ENCODE peak calls at places on chromosomes 11 and 22, in eight cellular contexts. One of them, this sample, is unnamed. For H3K9me3, the result is how much of the 10 kb centered on the place peaks cover.

GRCh38 chr11:14446701-14447169 is 52.9 kb downstream of the COPB1 start:
- DNase-seq in left ventricle myocardium inferior: no peak
- DNase-seq in heart right ventricle: no peak
- DNase-seq in SK-N-SH: no peak
- DNase-seq in heart left ventricle: no peak
- DNase-seq in body of pancreas: no peak
- DNase-seq in ovary: no peak
- DNase-seq in mucosa of descending colon: no peak
- DNase-seq in this sample: no peak

GRCh38 chr22:31378123-31378522 is 21.3 kb upstream of the DRG1 start:
- DNase-seq in ovary: peak
- DNase-seq in heart right ventricle: no peak
- DNase-seq in left ventricle myocardium inferior: no peak
- DNase-seq in body of pancreas: no peak
- DNase-seq in mucosa of descending colon: no peak
- DNase-seq in heart left ventricle: no peak
- DNase-seq in SK-N-SH: no peak
- DNase-seq in this sample: no peak

GRCh38 chr11:15907806-15908205 is 448.5 kb downstream of the SOX6 start:
- DNase-seq in heart right ventricle: no peak
- DNase-seq in SK-N-SH: no peak
- DNase-seq in body of pancreas: no peak
- DNase-seq in heart left ventricle: no peak
- DNase-seq in mucosa of descending colon: no peak
- DNase-seq in left ventricle myocardium inferior: no peak
- DNase-seq in ovary: no peak
- DNase-seq in this sample: no peak

GRCh38 chr11:14273885-14274284 is 85.1 kb downstream of the RRAS2 start:
- DNase-seq in heart left ventricle: no peak
- DNase-seq in mucosa of descending colon: no peak
- DNase-seq in heart right ventricle: no peak
- DNase-seq in ovary: no peak
- DNase-seq in body of pancreas: no peak
- DNase-seq in SK-N-SH: no peak
- DNase-seq in left ventricle myocardium inferior: no peak
- DNase-seq in this sample: no peak

GRCh38 chr11:110362916-110363574 is 66.6 kb upstream of the RDX start:
- DNase-seq in ovary: no peak
- DNase-seq in SK-N-SH: no peak
- DNase-seq in mucosa of descending colon: no peak
- DNase-seq in heart right ventricle: peak
- DNase-seq in heart left ventricle: no peak
- DNase-seq in left ventricle myocardium inferior: no peak
- DNase-seq in body of pancreas: peak
- DNase-seq in this sample: no peak

GRCh38 chr11:71482216-71482615 is 29.2 kb downstream of the NADSYN1 start:
- DNase-seq in left ventricle myocardium inferior: no peak
- DNase-seq in heart right ventricle: no peak
- DNase-seq in heart left ventricle: no peak
- DNase-seq in body of pancreas: no peak
- DNase-seq in mucosa of descending colon: no peak
- DNase-seq in SK-N-SH: no peak
- DNase-seq in ovary: no peak
- DNase-seq in this sample: no peak

GRCh38 chr11:115194798-115195101 is 309.5 kb downstream of the CADM1 start:
- DNase-seq in left ventricle myocardium inferior: no peak
- DNase-seq in heart left ventricle: no peak
- DNase-seq in heart right ventricle: no peak
- DNase-seq in SK-N-SH: no peak
- DNase-seq in body of pancreas: no peak
- DNase-seq in ovary: no peak
- DNase-seq in mucosa of descending colon: no peak
- DNase-seq in this sample: no peak

GRCh38 chr11:109140857-109141515 is 281.0 kb upstream of the C11orf87 start:
- DNase-seq in heart left ventricle: no peak
- DNase-seq in heart right ventricle: no peak
- DNase-seq in left ventricle myocardium inferior: no peak
- DNase-seq in ovary: no peak
- DNase-seq in mucosa of descending colon: no peak
- DNase-seq in body of pancreas: no peak
- DNase-seq in SK-N-SH: no peak
- DNase-seq in this sample: no peak

GRCh38 chr11:17988465-17988864 is 24.4 kb downstream of the SERGEF start:
- DNase-seq in heart right ventricle: no peak
- DNase-seq in heart left ventricle: no peak
- DNase-seq in left ventricle myocardium inferior: no peak
- DNase-seq in SK-N-SH: no peak
- DNase-seq in body of pancreas: no peak
- DNase-seq in ovary: no peak
- DNase-seq in mucosa of descending colon: no peak
- DNase-seq in this sample: no peak

GRCh38 chr11:61730222-61730994 is 22.0 kb upstream of the MYRF start:
- DNase-seq in left ventricle myocardium inferior: no peak
- DNase-seq in heart left ventricle: no peak
- DNase-seq in SK-N-SH: no peak
- DNase-seq in heart right ventricle: no peak
- DNase-seq in mucosa of descending colon: no peak
- DNase-seq in ovary: no peak
- DNase-seq in body of pancreas: no peak
- DNase-seq in this sample: no peak

GRCh38 chr22:35963237-35963810 is 65.3 kb downstream of the RBFOX2 start:
- DNase-seq in SK-N-SH: no peak
- DNase-seq in left ventricle myocardium inferior: no peak
- DNase-seq in heart right ventricle: no peak
- DNase-seq in heart left ventricle: no peak
- DNase-seq in ovary: no peak
- DNase-seq in mucosa of descending colon: no peak
- DNase-seq in body of pancreas: no peak
- DNase-seq in this sample: no peak

GRCh38 chr11:102560555-102561011 is 30.0 kb upstream of the MMP7 start:
- DNase-seq in body of pancreas: no peak
- DNase-seq in ovary: no peak
- DNase-seq in left ventricle myocardium inferior: no peak
- DNase-seq in heart left ventricle: no peak
- DNase-seq in mucosa of descending colon: no peak
- DNase-seq in heart right ventricle: no peak
- DNase-seq in SK-N-SH: no peak
- DNase-seq in this sample: peak

GRCh38 chr22:26767351-26767970 is 110.1 kb downstream of the MIAT start:
- DNase-seq in heart right ventricle: no peak
- DNase-seq in SK-N-SH: no peak
- DNase-seq in mucosa of descending colon: no peak
- DNase-seq in ovary: no peak
- DNase-seq in heart left ventricle: no peak
- DNase-seq in left ventricle myocardium inferior: no peak
- DNase-seq in body of pancreas: no peak
- DNase-seq in this sample: no peak

GRCh38 chr22:30435674-30436126 is 10.1 kb downstream of the MTFP1 start:
- DNase-seq in heart left ventricle: peak
- DNase-seq in SK-N-SH: no peak
- DNase-seq in mucosa of descending colon: peak
- DNase-seq in left ventricle myocardium inferior: no peak
- DNase-seq in heart right ventricle: no peak
- DNase-seq in body of pancreas: no peak
- DNase-seq in ovary: no peak
- DNase-seq in this sample: peak

DNA sequence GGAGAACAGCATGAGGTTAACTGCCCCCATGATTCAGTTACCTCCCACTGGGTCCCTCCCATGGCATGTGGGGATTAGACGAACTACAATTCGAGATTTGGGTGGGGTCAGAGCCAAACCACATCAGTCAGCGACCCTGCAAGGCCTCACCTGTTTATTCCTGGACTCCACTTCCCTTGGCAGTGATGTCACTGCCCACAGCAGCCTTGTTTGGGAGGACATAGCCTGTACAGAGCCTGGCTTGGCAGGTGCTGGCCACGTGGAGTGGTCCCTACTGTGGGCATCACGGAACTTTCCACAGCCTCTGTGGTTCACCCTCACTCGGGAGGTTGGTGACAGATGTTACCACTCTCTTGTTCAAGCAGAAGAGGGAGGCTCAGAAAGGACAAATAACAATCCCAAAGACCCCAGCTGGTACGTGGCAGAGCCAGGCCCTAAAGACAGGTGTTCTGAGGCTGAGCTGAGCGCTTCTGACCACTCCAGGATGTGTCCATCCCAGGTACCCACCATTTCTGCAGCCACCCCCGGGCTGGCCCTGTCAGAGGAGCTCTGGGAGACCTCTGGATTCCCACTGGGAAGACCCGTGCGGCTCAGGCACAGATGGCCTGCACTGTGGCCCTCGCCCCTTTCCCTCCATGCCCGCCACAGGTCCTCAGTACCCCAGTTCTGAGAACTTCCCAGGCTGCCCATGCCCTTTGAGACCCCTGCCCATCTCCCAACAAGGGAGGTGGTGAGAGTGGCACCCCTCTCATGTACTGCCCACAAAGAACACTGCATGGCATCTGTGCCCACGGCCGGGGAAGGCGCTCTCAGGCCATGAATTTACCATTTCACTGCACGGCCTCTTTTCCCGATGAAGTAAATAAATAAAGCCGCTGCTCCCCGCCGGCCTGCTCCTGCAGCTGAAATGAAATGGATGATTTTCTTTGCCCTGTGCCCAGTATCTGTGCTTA is 605.8 kb downstream of the TBC1D22A start:
- DNase-seq in ovary: peak
- DNase-seq in left ventricle myocardium inferior: no peak
- DNase-seq in heart right ventricle: no peak
- DNase-seq in mucosa of descending colon: no peak
- DNase-seq in SK-N-SH: no peak
- DNase-seq in body of pancreas: peak
- DNase-seq in heart left ventricle: no peak
- DNase-seq in this sample: no peak
- H3K9me3 ChIP-seq in ovary: under half
- H3K9me3 ChIP-seq in left ventricle myocardium inferior: under half
- H3K9me3 ChIP-seq in heart right ventricle: under half
- H3K9me3 ChIP-seq in mucosa of descending colon: under half
- H3K9me3 ChIP-seq in SK-N-SH: under half
- H3K9me3 ChIP-seq in body of pancreas: under half
- H3K9me3 ChIP-seq in heart left ventricle: under half
- H3K9me3 ChIP-seq in this sample: under half

GRCh38 chr11:88327061-88327460 is 10.5 kb downstream of the CTSC start:
- DNase-seq in left ventricle myocardium inferior: no peak
- DNase-seq in body of pancreas: no peak
- DNase-seq in heart right ventricle: no peak
- DNase-seq in mucosa of descending colon: no peak
- DNase-seq in heart left ventricle: no peak
- DNase-seq in SK-N-SH: no peak
- DNase-seq in ovary: no peak
- DNase-seq in this sample: no peak
- H3K9me3 ChIP-seq in left ventricle myocardium inferior: under half
- H3K9me3 ChIP-seq in body of pancreas: under half
- H3K9me3 ChIP-seq in heart right ventricle: under half
- H3K9me3 ChIP-seq in mucosa of descending colon: under half
- H3K9me3 ChIP-seq in heart left ventricle: under half
- H3K9me3 ChIP-seq in SK-N-SH: under half
- H3K9me3 ChIP-seq in ovary: under half
- H3K9me3 ChIP-seq in this sample: under half

GRCh38 chr22:47323518-47323917 is 561.1 kb downstream of the TBC1D22A start:
- DNase-seq in SK-N-SH: no peak
- DNase-seq in ovary: no peak
- DNase-seq in heart right ventricle: no peak
- DNase-seq in body of pancreas: no peak
- DNase-seq in left ventricle myocardium inferior: no peak
- DNase-seq in heart left ventricle: no peak
- DNase-seq in mucosa of descending colon: no peak
- DNase-seq in this sample: no peak

GRCh38 chr22:47322854-47323253 is 560.4 kb downstream of the TBC1D22A start:
- DNase-seq in heart right ventricle: no peak
- DNase-seq in ovary: no peak
- DNase-seq in body of pancreas: no peak
- DNase-seq in mucosa of descending colon: no peak
- DNase-seq in left ventricle myocardium inferior: no peak
- DNase-seq in SK-N-SH: no peak
- DNase-seq in heart left ventricle: no peak
- DNase-seq in this sample: no peak

GRCh38 chr22:47327241-47327640 is 564.8 kb downstream of the TBC1D22A start:
- DNase-seq in mucosa of descending colon: no peak
- DNase-seq in left ventricle myocardium inferior: no peak
- DNase-seq in body of pancreas: no peak
- DNase-seq in SK-N-SH: no peak
- DNase-seq in ovary: no peak
- DNase-seq in heart right ventricle: no peak
- DNase-seq in heart left ventricle: no peak
- DNase-seq in this sample: no peak

GRCh38 chr22:47325249-47325648 is 562.8 kb downstream of the TBC1D22A start:
- DNase-seq in ovary: no peak
- DNase-seq in SK-N-SH: no peak
- DNase-seq in left ventricle myocardium inferior: no peak
- DNase-seq in body of pancreas: no peak
- DNase-seq in heart left ventricle: no peak
- DNase-seq in heart right ventricle: no peak
- DNase-seq in mucosa of descending colon: no peak
- DNase-seq in this sample: no peak

DNA sequence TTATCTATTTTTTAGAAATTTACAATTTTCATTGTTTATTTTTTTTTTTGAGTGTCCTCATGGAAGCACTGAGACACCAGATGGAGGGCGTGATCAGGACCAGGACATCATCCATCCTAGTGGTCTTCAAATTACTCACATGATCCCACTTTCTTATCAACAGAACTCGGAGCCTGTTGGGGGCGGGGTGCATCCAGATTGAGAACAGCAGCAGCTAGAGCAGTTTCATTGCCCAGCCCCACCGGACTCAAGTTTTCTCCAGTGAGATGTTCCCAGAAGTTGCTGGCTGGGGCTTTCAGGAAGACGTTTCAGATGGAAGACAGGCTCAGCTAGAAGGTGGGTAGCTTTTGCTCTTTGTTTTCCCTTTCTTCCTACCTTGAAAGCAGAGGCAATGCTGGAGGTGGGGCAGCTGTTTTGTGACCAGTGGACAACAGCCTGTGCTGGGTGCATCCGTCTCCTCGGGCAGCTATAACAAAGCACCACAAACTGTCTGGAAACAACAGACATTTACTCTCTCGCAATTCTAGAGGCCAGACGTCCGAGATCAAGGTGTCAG is 562.1 kb downstream of the TBC1D22A start:
- DNase-seq in mucosa of descending colon: no peak
- DNase-seq in ovary: no peak
- DNase-seq in heart left ventricle: no peak
- DNase-seq in body of pancreas: no peak
- DNase-seq in heart right ventricle: no peak
- DNase-seq in left ventricle myocardium inferior: no peak
- DNase-seq in SK-N-SH: no peak
- DNase-seq in this sample: no peak
- H3K9me3 ChIP-seq in mucosa of descending colon: under half
- H3K9me3 ChIP-seq in ovary: under half
- H3K9me3 ChIP-seq in heart left ventricle: under half
- H3K9me3 ChIP-seq in body of pancreas: under half
- H3K9me3 ChIP-seq in heart right ventricle: under half
- H3K9me3 ChIP-seq in left ventricle myocardium inferior: under half
- H3K9me3 ChIP-seq in SK-N-SH: under half
- H3K9me3 ChIP-seq in this sample: under half

DNA sequence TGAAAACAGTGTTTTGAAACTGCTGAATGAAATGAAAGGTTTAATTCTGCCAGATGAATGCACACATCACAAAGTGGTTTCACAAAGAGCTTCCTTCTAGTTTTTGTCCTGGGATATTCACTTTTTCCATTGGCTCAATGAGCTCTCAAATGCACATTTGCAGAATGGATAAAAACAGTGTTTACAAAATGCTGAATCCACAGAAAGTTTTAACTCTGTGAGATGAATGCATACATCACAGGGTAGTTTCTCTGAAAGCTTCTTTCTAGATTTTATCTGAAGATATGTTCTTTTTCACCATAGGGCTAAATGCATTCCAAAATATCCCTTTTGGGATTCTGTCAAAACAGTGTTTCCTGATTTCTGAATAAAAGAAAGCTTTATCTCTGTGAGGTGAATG is 237.6 kb downstream of the OR4A5 start:
- DNase-seq in ovary: no peak
- DNase-seq in heart left ventricle: no peak
- DNase-seq in SK-N-SH: no peak
- DNase-seq in mucosa of descending colon: no peak
- DNase-seq in heart right ventricle: no peak
- DNase-seq in body of pancreas: no peak
- DNase-seq in left ventricle myocardium inferior: no peak
- DNase-seq in this sample: no peak
- H3K9me3 ChIP-seq in ovary: under half
- H3K9me3 ChIP-seq in heart left ventricle: half or more
- H3K9me3 ChIP-seq in SK-N-SH: under half
- H3K9me3 ChIP-seq in mucosa of descending colon: half or more
- H3K9me3 ChIP-seq in heart right ventricle: under half
- H3K9me3 ChIP-seq in body of pancreas: under half
- H3K9me3 ChIP-seq in left ventricle myocardium inferior: half or more
- H3K9me3 ChIP-seq in this sample: under half